ENCODE peak calls at places on chromosomes 1 and 21, in six cellular contexts. One of them, this sample, is unnamed.

GRCh38 chr1:61708953-61709907 is 15.7 kb downstream of the TM2D1 start:
- DNase-seq in upper lobe of right lung: no peak
- DNase-seq in BJ: no peak
- DNase-seq in heart right ventricle: no peak
- DNase-seq in epithelial cell of esophagus: no peak
- DNase-seq in pancreas: no peak
- DNase-seq in this sample: peak

GRCh38 chr1:199020904-199021303 is 382.1 kb downstream of the PTPRC start:
- DNase-seq in upper lobe of right lung: no peak
- DNase-seq in BJ: no peak
- DNase-seq in heart right ventricle: no peak
- DNase-seq in epithelial cell of esophagus: no peak
- DNase-seq in pancreas: no peak
- DNase-seq in this sample: no peak

GRCh38 chr21:36388835-36389234 is 3.6 kb downstream of the CHAF1B start:
- DNase-seq in upper lobe of right lung: no peak
- DNase-seq in BJ: no peak
- DNase-seq in heart right ventricle: no peak
- DNase-seq in epithelial cell of esophagus: peak
- DNase-seq in pancreas: peak
- DNase-seq in this sample: peak

GRCh38 chr1:41673355-41673754 is 188.9 kb upstream of the EDN2 start:
- DNase-seq in upper lobe of right lung: peak
- DNase-seq in BJ: no peak
- DNase-seq in heart right ventricle: no peak
- DNase-seq in epithelial cell of esophagus: no peak
- DNase-seq in pancreas: no peak
- DNase-seq in this sample: peak

GRCh38 chr1:6738987-6739386 is 37.4 kb upstream of the DNAJC11 start:
- DNase-seq in upper lobe of right lung: no peak
- DNase-seq in BJ: no peak
- DNase-seq in heart right ventricle: no peak
- DNase-seq in epithelial cell of esophagus: no peak
- DNase-seq in pancreas: no peak
- DNase-seq in this sample: no peak

GRCh38 chr21:42992943-42993712 is 18.8 kb downstream of the PKNOX1 start:
- DNase-seq in upper lobe of right lung: peak
- DNase-seq in BJ: no peak
- DNase-seq in heart right ventricle: no peak
- DNase-seq in epithelial cell of esophagus: no peak
- DNase-seq in pancreas: no peak
- DNase-seq in this sample: no peak

GRCh38 chr1:226912587-226913176 is 27.4 kb upstream of the COQ8A start:
- DNase-seq in upper lobe of right lung: peak
- DNase-seq in BJ: no peak
- DNase-seq in heart right ventricle: peak
- DNase-seq in epithelial cell of esophagus: peak
- DNase-seq in pancreas: peak
- DNase-seq in this sample: peak

GRCh38 chr1:174942547-174943255 is 57.0 kb upstream of the CACYBP start:
- DNase-seq in upper lobe of right lung: no peak
- DNase-seq in BJ: no peak
- DNase-seq in heart right ventricle: no peak
- DNase-seq in epithelial cell of esophagus: peak
- DNase-seq in pancreas: no peak
- DNase-seq in this sample: peak

GRCh38 chr1:172637522-172637921 is 21.4 kb upstream of the FASLG start:
- DNase-seq in upper lobe of right lung: no peak
- DNase-seq in BJ: no peak
- DNase-seq in heart right ventricle: no peak
- DNase-seq in epithelial cell of esophagus: peak
- DNase-seq in pancreas: no peak
- DNase-seq in this sample: peak

GRCh38 chr1:97603218-97603617 is 317.6 kb downstream of the DPYD start:
- DNase-seq in upper lobe of right lung: no peak
- DNase-seq in BJ: no peak
- DNase-seq in heart right ventricle: no peak
- DNase-seq in epithelial cell of esophagus: no peak
- DNase-seq in pancreas: no peak
- DNase-seq in this sample: no peak

GRCh38 chr1:232789660-232790059 is 15.6 kb upstream of the MAP10 start:
- DNase-seq in upper lobe of right lung: no peak
- DNase-seq in BJ: no peak
- DNase-seq in heart right ventricle: no peak
- DNase-seq in epithelial cell of esophagus: no peak
- DNase-seq in pancreas: no peak
- DNase-seq in this sample: no peak

GRCh38 chr1:78651247-78651646 is 1.6 kb downstream of the IFI44 start:
- DNase-seq in upper lobe of right lung: no peak
- DNase-seq in BJ: no peak
- DNase-seq in heart right ventricle: no peak
- DNase-seq in epithelial cell of esophagus: no peak
- DNase-seq in pancreas: no peak
- DNase-seq in this sample: no peak

GRCh38 chr1:220698607-220699016 is 8.4 kb downstream of the C1orf115 start:
- DNase-seq in upper lobe of right lung: no peak
- DNase-seq in BJ: no peak
- DNase-seq in heart right ventricle: no peak
- DNase-seq in epithelial cell of esophagus: no peak
- DNase-seq in pancreas: no peak
- DNase-seq in this sample: no peak

GRCh38 chr1:159938221-159938852 is 7.1 kb downstream of the IGSF9 start:
- DNase-seq in upper lobe of right lung: no peak
- DNase-seq in BJ: no peak
- DNase-seq in heart right ventricle: no peak
- DNase-seq in epithelial cell of esophagus: peak
- DNase-seq in pancreas: no peak
- DNase-seq in this sample: no peak

GRCh38 chr1:62299426-62300200 is 19.6 kb downstream of the KANK4 start:
- DNase-seq in upper lobe of right lung: no peak
- DNase-seq in BJ: no peak
- DNase-seq in heart right ventricle: peak
- DNase-seq in epithelial cell of esophagus: no peak
- DNase-seq in pancreas: peak
- DNase-seq in this sample: peak

GRCh38 chr1:201636581-201636980 is 97.7 kb downstream of the NAV1 start:
- DNase-seq in upper lobe of right lung: no peak
- DNase-seq in BJ: peak
- DNase-seq in heart right ventricle: no peak
- DNase-seq in epithelial cell of esophagus: no peak
- DNase-seq in pancreas: no peak
- DNase-seq in this sample: peak

GRCh38 chr1:21913258-21913657 is 23.9 kb downstream of the HSPG2 start:
- DNase-seq in upper lobe of right lung: no peak
- DNase-seq in BJ: no peak
- DNase-seq in heart right ventricle: no peak
- DNase-seq in epithelial cell of esophagus: no peak
- DNase-seq in pancreas: no peak
- DNase-seq in this sample: no peak

GRCh38 chr1:91510754-91511153 is 10.1 kb downstream of the CDC7 start:
- DNase-seq in upper lobe of right lung: no peak
- DNase-seq in BJ: no peak
- DNase-seq in heart right ventricle: no peak
- DNase-seq in epithelial cell of esophagus: no peak
- DNase-seq in pancreas: no peak
- DNase-seq in this sample: no peak

GRCh38 chr1:91505086-91505485 is 4.4 kb downstream of the CDC7 start:
- DNase-seq in upper lobe of right lung: no peak
- DNase-seq in BJ: no peak
- DNase-seq in heart right ventricle: no peak
- DNase-seq in epithelial cell of esophagus: no peak
- DNase-seq in pancreas: no peak
- DNase-seq in this sample: no peak

GRCh38 chr1:91503975-91504530 is 3.4 kb downstream of the CDC7 start:
- DNase-seq in upper lobe of right lung: no peak
- DNase-seq in BJ: no peak
- DNase-seq in heart right ventricle: no peak
- DNase-seq in epithelial cell of esophagus: no peak
- DNase-seq in pancreas: no peak
- DNase-seq in this sample: no peak

GRCh38 chr1:91506071-91506470 is 5.4 kb downstream of the CDC7 start:
- DNase-seq in upper lobe of right lung: no peak
- DNase-seq in BJ: no peak
- DNase-seq in heart right ventricle: no peak
- DNase-seq in epithelial cell of esophagus: no peak
- DNase-seq in pancreas: no peak
- DNase-seq in this sample: no peak

GRCh38 chr1:91507330-91507729 is 6.7 kb downstream of the CDC7 start:
- DNase-seq in upper lobe of right lung: no peak
- DNase-seq in BJ: no peak
- DNase-seq in heart right ventricle: no peak
- DNase-seq in epithelial cell of esophagus: no peak
- DNase-seq in pancreas: no peak
- DNase-seq in this sample: peak
- TF ChIP-seq CTCF in upper lobe of right lung: peak
- TF ChIP-seq CTCF in BJ: no peak
- TF ChIP-seq CTCF in heart right ventricle: no peak
- TF ChIP-seq CTCF in epithelial cell of esophagus: no peak
- TF ChIP-seq CTCF in pancreas: no peak
- TF ChIP-seq CTCF in this sample: peak

GRCh38 chr21:46036696-46037337 is 55.2 kb downstream of the COL6A1 start:
- DNase-seq in upper lobe of right lung: no peak
- DNase-seq in BJ: no peak
- DNase-seq in heart right ventricle: peak
- DNase-seq in epithelial cell of esophagus: no peak
- DNase-seq in pancreas: no peak
- DNase-seq in this sample: no peak
- H3K4me3 ChIP-seq in upper lobe of right lung: no peak
- H3K4me3 ChIP-seq in BJ: no peak
- H3K4me3 ChIP-seq in heart right ventricle: no peak
- H3K4me3 ChIP-seq in epithelial cell of esophagus: no peak
- H3K4me3 ChIP-seq in pancreas: no peak
- H3K4me3 ChIP-seq in this sample: no peak

DNA sequence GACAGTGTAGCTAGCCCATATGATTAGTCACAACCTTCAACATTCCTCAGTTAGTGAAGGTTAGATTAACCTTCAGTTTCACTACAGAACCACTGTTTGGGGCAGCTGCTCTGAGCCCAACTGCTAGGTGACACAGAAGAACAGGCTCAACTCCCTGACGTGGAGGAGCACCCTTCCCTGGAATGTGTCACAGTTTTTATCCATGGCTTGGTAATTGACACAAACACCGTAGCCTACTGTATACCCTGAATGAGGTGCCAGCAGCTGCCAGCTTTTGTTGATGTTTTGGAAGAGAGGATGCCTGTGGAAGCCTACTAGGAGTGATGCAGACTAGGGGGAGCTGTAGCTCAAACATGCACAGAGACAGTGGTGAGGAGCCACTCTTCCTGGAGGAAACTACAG is 56.6 kb upstream of the CR2 start:
- DNase-seq in upper lobe of right lung: no peak
- DNase-seq in BJ: no peak
- DNase-seq in heart right ventricle: no peak
- DNase-seq in epithelial cell of esophagus: no peak
- DNase-seq in pancreas: no peak
- DNase-seq in this sample: peak
- TF ChIP-seq CTCF in upper lobe of right lung: no peak
- TF ChIP-seq CTCF in BJ: no peak
- TF ChIP-seq CTCF in heart right ventricle: no peak
- TF ChIP-seq CTCF in epithelial cell of esophagus: no peak
- TF ChIP-seq CTCF in pancreas: no peak
- TF ChIP-seq CTCF in this sample: no peak

DNA sequence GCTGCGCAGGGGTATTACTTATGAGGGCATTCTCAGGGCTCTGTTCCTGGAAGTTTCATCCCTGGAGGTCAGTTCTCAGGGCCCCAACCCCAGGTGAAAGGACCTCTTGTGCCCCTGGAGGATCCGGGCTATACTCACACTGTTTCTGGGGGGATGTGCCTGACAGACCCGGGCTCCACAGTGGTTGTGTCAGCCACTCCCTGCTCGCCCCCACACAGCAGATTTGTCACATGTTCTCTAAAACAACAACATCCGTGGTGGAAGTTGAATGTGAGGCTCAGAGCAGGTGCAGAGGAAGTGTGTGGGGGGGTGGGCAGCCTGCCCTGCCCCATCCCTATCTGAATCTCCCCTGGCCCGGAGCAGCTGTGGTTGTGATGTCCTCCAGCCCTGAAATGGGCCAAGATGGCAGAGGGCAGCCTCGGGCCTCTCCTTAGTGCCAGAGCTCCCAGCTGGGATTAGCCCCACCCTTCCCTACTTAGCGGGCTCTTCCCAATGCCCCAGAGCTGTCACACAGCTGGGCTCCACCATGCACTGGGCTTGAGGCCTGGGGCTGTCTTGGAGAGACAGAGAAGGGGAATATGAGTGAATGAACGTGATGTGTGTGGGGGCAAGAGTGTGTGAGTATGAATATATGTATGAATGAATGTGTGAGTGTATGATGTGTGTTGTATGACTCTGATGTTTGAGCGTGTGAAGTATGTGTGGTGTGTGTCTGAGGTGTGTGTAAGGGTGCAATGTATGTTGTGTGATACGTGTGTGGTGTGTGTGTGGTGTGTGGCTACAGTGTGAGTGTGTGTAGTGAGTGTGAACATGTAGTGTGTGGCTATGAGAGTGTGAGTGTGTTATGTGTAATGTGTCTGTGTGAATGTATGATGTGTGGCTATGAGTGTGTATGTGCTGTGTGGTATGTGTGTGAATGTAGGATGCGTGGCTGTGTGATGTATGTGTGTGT is 1.5 kb upstream of the FCMR start:
- DNase-seq in upper lobe of right lung: no peak
- DNase-seq in BJ: no peak
- DNase-seq in heart right ventricle: no peak
- DNase-seq in epithelial cell of esophagus: no peak
- DNase-seq in pancreas: no peak
- DNase-seq in this sample: no peak
- H3K4me3 ChIP-seq in upper lobe of right lung: no peak
- H3K4me3 ChIP-seq in BJ: no peak
- H3K4me3 ChIP-seq in heart right ventricle: no peak
- H3K4me3 ChIP-seq in epithelial cell of esophagus: no peak
- H3K4me3 ChIP-seq in pancreas: no peak
- H3K4me3 ChIP-seq in this sample: no peak

GRCh38 chr21:41768371-41769042 is 1.7 kb upstream of the RIPK4 start:
- DNase-seq in upper lobe of right lung: peak
- DNase-seq in BJ: peak
- DNase-seq in heart right ventricle: no peak
- DNase-seq in epithelial cell of esophagus: peak
- DNase-seq in pancreas: peak
- DNase-seq in this sample: peak
- TF ChIP-seq CTCF in upper lobe of right lung: peak
- TF ChIP-seq CTCF in BJ: peak
- TF ChIP-seq CTCF in heart right ventricle: no peak
- TF ChIP-seq CTCF in epithelial cell of esophagus: peak
- TF ChIP-seq CTCF in pancreas: no peak
- TF ChIP-seq CTCF in this sample: peak

GRCh38 chr1:116586741-116587143 is 15.9 kb upstream of the CD58 start:
- DNase-seq in upper lobe of right lung: no peak
- DNase-seq in BJ: no peak
- DNase-seq in heart right ventricle: no peak
- DNase-seq in epithelial cell of esophagus: no peak
- DNase-seq in pancreas: no peak
- DNase-seq in this sample: no peak
- H3K4me3 ChIP-seq in upper lobe of right lung: no peak
- H3K4me3 ChIP-seq in BJ: no peak
- H3K4me3 ChIP-seq in heart right ventricle: no peak
- H3K4me3 ChIP-seq in epithelial cell of esophagus: no peak
- H3K4me3 ChIP-seq in pancreas: no peak
- H3K4me3 ChIP-seq in this sample: no peak